ENCODE peak calls at places on chromosome 16, in four cellular contexts. Z, D, B and N are unnamed samples.

GRCh38 chr16:56013962-56014552 is 138.9 kb upstream of the CES5A start:
- DNase-seq in Z (no peak), D (peak), B (peak), N (peak)

GRCh38 chr16:67562918-67563707 is 787 bp downstream of the CTCF start:
- DNase-seq in Z (no peak), D (peak), B (peak), N (peak)

GRCh38 chr16:88194397-88195020 is 188.2 kb upstream of the ZNF469 start:
- DNase-seq in Z (no peak), D (no peak), B (no peak), N (peak)

GRCh38 chr16:2043296-2043979 is 4.2 kb downstream of the NTHL1 start:
- DNase-seq in Z (no peak), D (no peak), B (no peak), N (no peak)

GRCh38 chr16:9072806-9073341 is 18.6 kb upstream of the HAPSTR1 start:
- DNase-seq in Z (no peak), D (no peak), B (no peak), N (no peak)

GRCh38 chr16:31355701-31356100 is 725 bp downstream of the ITGAX start:
- DNase-seq in Z (no peak), D (no peak), B (no peak), N (no peak)

GRCh38 chr16:31407406-31407805 is 14.3 kb downstream of the ITGAD start:
- DNase-seq in Z (no peak), D (no peak), B (no peak), N (no peak)

GRCh38 chr16:19375561-19376158 is 42.0 kb upstream of the TMC5 start:
- DNase-seq in Z (no peak), D (peak), B (no peak), N (peak)

GRCh38 chr16:77745972-77746371 is 23.7 kb downstream of the NUDT7 start:
- DNase-seq in Z (no peak), D (no peak), B (no peak), N (no peak)

GRCh38 chr16:89201467-89202377 is 1.4 kb upstream of the SLC22A31 start:
- DNase-seq in Z (no peak), D (peak), B (peak), N (peak)

GRCh38 chr16:76959166-76959565 is 231.8 kb upstream of the MON1B start:
- DNase-seq in Z (no peak), D (no peak), B (no peak), N (no peak)

GRCh38 chr16:84278968-84279367 is 15.7 kb upstream of the WFDC1 start:
- DNase-seq in Z (no peak), D (no peak), B (no peak), N (no peak)

GRCh38 chr16:52066951-52067350 is 480.0 kb downstream of the TOX3 start:
- DNase-seq in Z (no peak), D (no peak), B (no peak), N (no peak)

GRCh38 chr16:7431723-7432122 is 99.1 kb downstream of the RBFOX1 start:
- DNase-seq in Z (no peak), D (no peak), B (no peak), N (no peak)

GRCh38 chr16:324451-325334 is 27.8 kb downstream of the AXIN1 start:
- DNase-seq in Z (no peak), D (no peak), B (peak), N (no peak)

GRCh38 chr16:70662991-70663523 is 16.7 kb downstream of the IL34 start:
- DNase-seq in Z (no peak), D (no peak), B (no peak), N (no peak)

GRCh38 chr16:70661534-70661917 is 15.2 kb downstream of the IL34 start:
- DNase-seq in Z (no peak), D (no peak), B (no peak), N (no peak)

GRCh38 chr16:70663524-70664324 is 17.4 kb downstream of the IL34 start:
- DNase-seq in Z (no peak), D (no peak), B (no peak), N (no peak)

GRCh38 chr16:70660672-70661350 is 14.5 kb downstream of the IL34 start:
- DNase-seq in Z (no peak), D (no peak), B (no peak), N (no peak)

DNA sequence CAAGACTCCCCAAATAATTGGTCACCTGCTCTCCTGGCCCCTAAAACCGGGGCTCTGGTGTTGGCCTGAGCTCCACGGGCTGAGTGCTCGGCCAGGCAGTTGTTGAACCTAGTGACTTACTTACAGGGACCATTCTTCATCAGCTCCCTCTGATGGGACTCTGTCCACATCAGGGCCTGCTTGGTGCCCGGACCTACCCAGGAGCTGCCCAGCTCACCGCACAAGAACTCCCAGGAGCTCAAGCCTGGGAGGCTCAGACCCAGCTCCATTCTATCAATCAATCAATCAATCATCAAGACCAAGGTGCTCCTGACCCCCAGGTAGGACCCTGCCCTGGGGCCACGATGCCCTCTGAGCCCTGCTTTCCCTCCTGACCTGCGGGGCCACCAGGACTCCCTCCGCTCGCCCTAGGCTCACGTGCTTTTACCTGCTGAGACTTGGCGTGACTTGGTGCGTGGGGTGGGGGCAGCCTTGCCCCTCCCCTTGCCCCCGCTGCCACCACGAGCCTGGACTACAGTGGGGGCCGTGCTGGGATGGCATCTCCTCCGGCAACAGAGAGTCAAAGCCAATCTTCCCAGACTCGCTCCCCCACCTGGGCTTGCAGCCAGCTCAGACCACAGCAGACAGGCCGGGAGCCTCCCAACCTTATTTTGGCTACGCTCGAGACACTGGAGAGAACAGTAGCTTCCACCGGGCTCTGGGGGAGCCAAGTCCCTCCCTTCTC is 15.7 kb downstream of the IL34 start:
- DNase-seq in Z (no peak), D (no peak), B (no peak), N (no peak)
- H3K27ac ChIP-seq in Z (peak), D (peak), B (no peak), N (no peak)

DNA sequence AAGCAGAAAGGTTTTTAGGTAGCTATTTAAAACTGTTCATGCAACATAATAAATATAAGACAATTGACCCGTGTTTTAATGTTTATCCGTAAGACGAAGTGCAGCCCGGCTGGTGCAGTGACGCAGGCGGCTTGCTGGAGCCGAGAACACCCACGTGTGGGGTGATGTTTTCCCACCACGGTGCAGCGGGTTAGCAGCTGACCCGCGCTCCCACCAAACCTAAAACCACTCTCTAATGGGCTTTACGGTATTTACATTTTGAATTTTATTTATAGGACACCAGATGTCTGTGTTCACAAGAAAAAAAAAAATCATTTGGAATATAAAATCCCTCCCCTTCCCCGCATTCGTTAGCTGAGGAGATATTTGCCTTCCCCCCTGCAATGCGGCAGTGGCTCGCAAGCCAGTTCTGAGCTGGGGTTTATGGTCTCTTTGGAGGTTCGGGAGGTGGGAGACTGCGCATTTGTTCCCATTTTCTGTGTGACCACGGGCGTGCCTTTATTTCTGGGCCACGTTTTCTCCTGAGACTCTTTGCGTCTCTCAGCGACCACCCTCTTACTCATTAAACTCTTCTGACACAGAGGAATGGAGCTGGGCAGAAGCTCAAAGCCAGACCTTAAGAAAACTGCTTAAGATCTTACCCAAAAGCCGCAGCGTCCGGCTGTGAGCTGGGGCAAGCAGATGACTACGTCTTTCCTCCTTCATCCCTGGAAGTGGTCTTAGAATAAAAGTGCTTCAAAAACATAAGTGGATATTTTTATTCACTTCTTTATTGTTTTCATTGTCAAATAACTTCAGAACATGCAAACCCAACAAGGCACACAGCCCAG is 301.1 kb downstream of the IRF8 start:
- DNase-seq in Z (no peak), D (no peak), B (no peak), N (no peak)
- H3K4me3 ChIP-seq in Z (no peak), D (no peak), B (no peak), N (no peak)

DNA sequence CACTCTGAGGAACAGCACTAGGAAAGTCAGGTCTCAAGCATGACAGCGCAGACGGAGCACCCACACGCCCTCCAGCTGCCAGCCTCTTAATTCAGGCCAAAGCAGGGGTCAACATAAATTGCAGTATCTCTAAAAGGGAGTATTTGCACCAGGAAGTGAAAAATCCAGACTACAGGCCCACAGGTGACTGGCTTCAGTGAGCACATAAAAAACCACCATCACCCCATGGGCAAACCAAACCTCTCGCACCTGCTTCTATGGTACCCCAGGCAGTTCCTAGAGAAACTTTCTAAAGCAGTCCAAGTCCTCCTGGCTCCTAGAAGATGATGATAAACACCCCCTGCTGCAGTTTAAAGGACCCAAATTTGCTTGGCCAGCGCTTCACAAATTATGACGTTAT is 129.8 kb downstream of the ZNF423 start:
- DNase-seq in Z (no peak), D (no peak), B (no peak), N (no peak)
- H3K27ac ChIP-seq in Z (no peak), D (no peak), B (no peak), N (no peak)

GRCh38 chr16:3579776-3580175 is 2.6 kb upstream of the NLRC3 start:
- DNase-seq in Z (no peak), D (no peak), B (no peak), N (no peak)
- H3K4me3 ChIP-seq in Z (no peak), D (no peak), B (no peak), N (no peak)

GRCh38 chr16:13376174-13376573 is 474.8 kb downstream of the SHISA9 start:
- DNase-seq in Z (no peak), D (no peak), B (no peak), N (no peak)

GRCh38 chr16:13379266-13379665 is 477.9 kb downstream of the SHISA9 start:
- DNase-seq in Z (no peak), D (no peak), B (no peak), N (no peak)

GRCh38 chr16:13377143-13377542 is 475.7 kb downstream of the SHISA9 start:
- DNase-seq in Z (no peak), D (no peak), B (no peak), N (no peak)

GRCh38 chr16:13372421-13372820 is 471.0 kb downstream of the SHISA9 start:
- DNase-seq in Z (no peak), D (no peak), B (no peak), N (no peak)

DNA sequence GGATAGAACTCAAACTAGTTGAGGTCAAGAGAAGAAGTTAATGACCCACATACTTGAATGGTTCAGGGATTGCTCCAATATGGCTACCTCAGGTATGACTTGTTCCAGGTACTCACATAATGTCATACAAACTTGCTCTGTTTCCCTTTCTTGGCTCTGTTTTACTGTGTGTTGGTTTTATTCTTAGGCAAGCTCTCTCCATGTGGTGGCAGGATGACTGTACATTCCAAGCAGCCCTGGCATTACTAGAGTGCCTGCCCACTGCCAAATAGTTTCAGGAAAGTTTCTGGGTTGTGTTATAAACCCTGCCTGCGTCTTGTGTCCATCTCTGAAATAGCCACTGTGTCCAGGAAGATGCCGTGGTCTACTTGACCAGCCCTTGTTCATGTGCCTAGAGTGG is 476.8 kb downstream of the SHISA9 start:
- DNase-seq in Z (no peak), D (no peak), B (no peak), N (no peak)
- H3K27ac ChIP-seq in Z (no peak), D (no peak), B (no peak), N (no peak)

GRCh38 chr16:26050489-26050888 is 358.7 kb downstream of the HS3ST4 start:
- DNase-seq in Z (no peak), D (no peak), B (no peak), N (no peak)

GRCh38 chr16:26053889-26054288 is 362.1 kb downstream of the HS3ST4 start:
- DNase-seq in Z (no peak), D (no peak), B (no peak), N (no peak)

GRCh38 chr16:26051078-26051477 is 359.3 kb downstream of the HS3ST4 start:
- DNase-seq in Z (no peak), D (no peak), B (no peak), N (no peak)
- H3K4me3 ChIP-seq in Z (no peak), D (no peak), B (no peak), N (no peak)

GRCh38 chr16:14186007-14186953 is 115.2 kb downstream of the MRTFB start:
- DNase-seq in Z (peak), D (peak), B (peak), N (no peak)
- H3K27ac ChIP-seq in Z (peak), D (peak), B (peak), N (peak)

GRCh38 chr16:85571563-85571812 is 41.6 kb upstream of the GSE1 start:
- DNase-seq in Z (no peak), D (no peak), B (no peak), N (no peak)
- H3K4me3 ChIP-seq in Z (no peak), D (no peak), B (no peak), N (no peak)

GRCh38 chr16:70735141-70735979 is 49.5 kb upstream of the MTSS2 start:
- DNase-seq in Z (no peak), D (no peak), B (peak), N (no peak)
- H3K27ac ChIP-seq in Z (peak), D (peak), B (peak), N (no peak)

GRCh38 chr16:75216576-75216975 is 2.2 kb upstream of the CTRB1 start:
- DNase-seq in Z (no peak), D (no peak), B (no peak), N (no peak)

GRCh38 chr16:75218256-75219076 is at the start of gene CTRB1:
- DNase-seq in Z (no peak), D (no peak), B (no peak), N (peak)

GRCh38 chr16:75219838-75220237 is 1.1 kb downstream of the CTRB1 start:
- DNase-seq in Z (no peak), D (no peak), B (no peak), N (no peak)

GRCh38 chr16:75217389-75217851 is 1.4 kb upstream of the CTRB1 start:
- DNase-seq in Z (no peak), D (no peak), B (no peak), N (peak)

DNA sequence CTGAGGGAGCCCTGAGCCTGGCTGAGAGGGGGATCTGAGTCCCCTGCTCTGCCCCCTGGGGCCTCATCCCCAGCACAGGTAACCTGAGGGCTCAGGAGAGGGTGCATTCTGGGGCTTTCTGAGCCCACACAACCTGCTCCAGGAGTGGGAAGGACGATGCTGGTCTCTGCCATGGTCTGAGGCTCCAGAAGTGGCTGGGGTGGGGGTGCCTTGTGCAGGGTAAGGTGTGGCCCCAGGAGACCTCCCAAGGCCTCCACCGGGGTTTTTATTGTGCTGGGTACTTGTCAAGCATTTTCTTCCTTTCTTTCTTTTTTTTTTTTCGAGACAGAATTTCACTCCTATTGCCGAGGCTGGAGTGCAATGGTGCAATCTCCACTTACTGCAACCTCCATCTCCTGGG is 300 bp downstream of the CTRB1 start:
- DNase-seq in Z (no peak), D (no peak), B (no peak), N (no peak)
- H3K4me3 ChIP-seq in Z (no peak), D (no peak), B (no peak), N (no peak)